ENCODE peak calls at places on chromosomes 7 and 10, in five cellular contexts. Z, O, K, C and H are unnamed samples. For H3K4me1 and H3K9me3, the result is how much of the 10 kb centered on the place peaks cover.

GRCh38 chr7:26603631-26604030 is 260.8 kb downstream of the SKAP2 start:
- DNase-seq in Z (no peak), O (no peak), K (no peak), C (peak), H (no peak)

GRCh38 chr10:76643465-76643864 is 994.1 kb downstream of the KCNMA1 start:
- DNase-seq in Z (no peak), O (peak), K (no peak), C (no peak), H (no peak)

GRCh38 chr10:110641256-110641655 is 2.9 kb upstream of the RBM20 start:
- DNase-seq in Z (no peak), O (no peak), K (no peak), C (peak), H (no peak)

GRCh38 chr10:28991326-28991725 is 297.5 kb upstream of the LYZL1 start:
- DNase-seq in Z (no peak), O (no peak), K (no peak), C (peak), H (no peak)

GRCh38 chr7:103573479-103574058 is 127.6 kb upstream of the SLC26A5 start:
- DNase-seq in Z (no peak), O (no peak), K (no peak), C (peak), H (no peak)

GRCh38 chr7:18087031-18087686 is 59.5 kb upstream of the PRPS1L1 start:
- DNase-seq in Z (no peak), O (no peak), K (no peak), C (peak), H (no peak)

GRCh38 chr10:129713659-129714265 is 246.7 kb downstream of the MGMT start:
- DNase-seq in Z (peak), O (peak), K (no peak), C (no peak), H (no peak)

GRCh38 chr7:156609010-156609877 is 31.3 kb upstream of the RNF32 start:
- DNase-seq in Z (no peak), O (no peak), K (no peak), C (no peak), H (no peak)

GRCh38 chr10:113550365-113550764 is 2.5 kb upstream of the HABP2 start:
- DNase-seq in Z (no peak), O (no peak), K (no peak), C (no peak), H (no peak)

GRCh38 chr7:50974240-50974639 is 191.5 kb upstream of the GRB10 start:
- DNase-seq in Z (no peak), O (no peak), K (no peak), C (no peak), H (no peak)

GRCh38 chr7:123148813-123149212 is 51.0 kb downstream of the SLC13A1 start:
- DNase-seq in Z (no peak), O (no peak), K (no peak), C (no peak), H (no peak)

GRCh38 chr7:77674878-77675277 is 21.4 kb upstream of the RSBN1L start:
- DNase-seq in Z (no peak), O (no peak), K (no peak), C (peak), H (no peak)

DNA sequence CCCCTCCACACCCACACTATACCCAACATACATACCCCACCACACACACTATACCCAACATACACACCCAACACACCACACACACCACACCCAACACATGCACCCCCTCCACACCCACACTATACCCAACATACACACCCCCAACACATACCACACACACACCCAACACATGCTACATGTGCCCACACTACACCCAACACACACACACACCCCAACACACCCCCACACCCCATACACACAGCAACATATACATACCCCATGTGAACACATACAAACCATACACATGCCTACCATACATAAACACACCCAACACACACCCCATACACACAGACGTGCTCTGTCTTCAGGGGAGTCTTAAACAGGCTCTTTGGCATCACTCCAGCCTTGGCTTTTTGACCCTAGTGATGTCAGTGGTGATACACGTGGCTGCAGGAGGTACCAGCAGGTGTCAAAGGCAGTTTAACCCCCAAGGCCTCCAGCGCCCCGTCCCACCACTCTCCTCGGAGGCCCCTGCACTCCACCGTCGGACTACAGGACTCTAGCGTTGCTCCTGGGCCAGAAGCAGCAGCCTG is 73.4 kb downstream of the HIPK2 start:
- DNase-seq in Z (no peak), O (no peak), K (no peak), C (no peak), H (no peak)
- H3K4me1 ChIP-seq in Z (under half), O (under half), K (half or more), C (under half), H (under half)

DNA sequence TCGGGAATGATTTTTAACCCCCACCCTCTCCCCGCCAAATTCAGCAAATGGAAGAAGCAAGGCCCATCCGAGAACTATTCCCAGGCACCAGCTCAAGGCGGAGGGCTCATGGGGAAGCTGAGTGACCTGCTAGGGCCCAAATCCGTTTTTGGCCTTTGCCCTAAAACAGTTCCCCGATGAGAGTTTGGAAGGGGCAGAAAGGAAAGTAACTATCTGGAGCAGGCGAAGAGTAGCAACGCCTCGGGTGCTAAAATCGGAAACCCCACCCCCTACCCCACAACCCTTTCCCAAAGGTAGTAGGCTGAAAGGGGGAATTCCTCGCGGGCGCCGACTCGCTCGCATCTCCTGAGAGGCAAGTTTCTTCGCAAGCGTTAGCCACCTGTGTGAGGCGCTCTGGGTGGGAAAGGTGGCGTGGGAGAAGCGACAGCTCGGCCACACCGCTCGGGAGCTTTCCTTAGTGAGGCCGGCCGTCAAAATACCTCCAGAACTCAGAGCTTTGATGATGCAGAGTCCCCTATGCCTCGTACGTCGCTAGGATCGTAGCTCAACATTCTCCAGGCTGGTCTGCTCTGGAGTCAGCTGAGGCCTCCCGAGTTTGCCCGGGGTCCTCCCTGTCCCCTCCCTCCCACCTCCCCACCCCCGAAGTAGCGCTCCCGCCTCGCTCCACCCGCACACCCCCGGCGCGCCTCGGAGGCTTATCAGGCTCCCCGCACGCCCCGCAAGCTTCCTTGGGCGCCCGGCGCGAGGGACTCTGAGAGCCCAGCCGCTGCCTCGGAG is 638 bp upstream of the PRKG1 start:
- DNase-seq in Z (no peak), O (peak), K (no peak), C (no peak), H (no peak)
- TF ChIP-seq CTCF in Z (no peak), O (no peak), K (no peak), C (no peak), H (no peak)

GRCh38 chr7:41758321-41758720 is 55.4 kb upstream of the INHBA start:
- DNase-seq in Z (no peak), O (no peak), K (no peak), C (no peak), H (no peak)

GRCh38 chr7:41754046-41754445 is 51.2 kb upstream of the INHBA start:
- DNase-seq in Z (no peak), O (no peak), K (no peak), C (no peak), H (no peak)

GRCh38 chr7:41756783-41757182 is 53.9 kb upstream of the INHBA start:
- DNase-seq in Z (no peak), O (no peak), K (no peak), C (no peak), H (no peak)

GRCh38 chr7:41752615-41753014 is 49.7 kb upstream of the INHBA start:
- DNase-seq in Z (no peak), O (no peak), K (no peak), C (no peak), H (no peak)

DNA sequence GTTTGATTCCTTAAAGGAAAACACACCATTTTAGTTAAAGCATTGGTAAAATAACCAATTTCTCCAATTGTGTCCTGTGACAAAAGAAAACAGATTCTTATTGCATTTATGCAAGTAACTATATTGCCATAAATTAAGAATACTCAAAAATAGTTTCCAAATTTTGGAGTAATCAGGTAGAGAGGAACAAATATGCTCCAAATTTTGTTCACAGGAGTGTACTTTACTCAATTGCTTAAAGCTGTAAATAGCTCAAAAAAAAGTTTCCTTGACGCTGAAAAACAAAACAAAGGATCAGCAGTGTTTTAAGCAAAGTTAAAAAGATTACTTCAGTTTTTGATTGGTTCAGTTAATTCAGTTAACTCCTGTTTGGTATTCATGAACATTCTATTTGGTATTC is 52.2 kb upstream of the INHBA start:
- DNase-seq in Z (no peak), O (no peak), K (no peak), C (no peak), H (no peak)
- H3K9me3 ChIP-seq in Z (under half), O (under half), K (under half), C (under half), H (under half)

GRCh38 chr10:1952126-1953095 is 215.1 kb upstream of the ADARB2 start:
- DNase-seq in Z (no peak), O (no peak), K (no peak), C (no peak), H (no peak)

GRCh38 chr10:1954339-1954738 is 217.0 kb upstream of the ADARB2 start:
- DNase-seq in Z (no peak), O (no peak), K (no peak), C (no peak), H (no peak)

GRCh38 chr10:1962025-1962424 is 224.7 kb upstream of the ADARB2 start:
- DNase-seq in Z (no peak), O (no peak), K (no peak), C (no peak), H (no peak)

GRCh38 chr10:1957057-1957456 is 219.7 kb upstream of the ADARB2 start:
- DNase-seq in Z (no peak), O (no peak), K (no peak), C (no peak), H (no peak)
- H3K4me1 ChIP-seq in Z (under half), O (under half), K (under half), C (under half), H (under half)

GRCh38 chr7:46391215-46391614 is 470.1 kb upstream of the IGFBP3 start:
- DNase-seq in Z (no peak), O (no peak), K (no peak), C (no peak), H (no peak)

GRCh38 chr7:46387646-46388045 is 466.6 kb upstream of the IGFBP3 start:
- DNase-seq in Z (no peak), O (no peak), K (no peak), C (no peak), H (no peak)

GRCh38 chr7:46389131-46389530 is 468.1 kb upstream of the IGFBP3 start:
- DNase-seq in Z (no peak), O (no peak), K (no peak), C (no peak), H (no peak)

GRCh38 chr7:46393142-46393541 is 472.1 kb upstream of the IGFBP3 start:
- DNase-seq in Z (no peak), O (no peak), K (no peak), C (no peak), H (no peak)

GRCh38 chr7:46390042-46390441 is 469.0 kb upstream of the IGFBP3 start:
- DNase-seq in Z (no peak), O (no peak), K (no peak), C (no peak), H (no peak)
- TF ChIP-seq CTCF in Z (no peak), O (no peak), K (no peak), C (no peak), H (no peak)